ENCODE peak calls at places on chromosomes 4 and X, in four cellular contexts. B is PC-3, I is fibroblast of the aortic adventitia, X is AG09319. Q is an unnamed sample.

GRCh38 chr4:2364654-2365053 is 53.8 kb downstream of the ZFYVE28 start:
- DNase-seq in B (peak), I (peak), X (peak), Q (peak)

GRCh38 chr4:79297029-79297428 is 28.8 kb downstream of the NAA11 start:
- DNase-seq in B (no peak), I (no peak), X (no peak), Q (no peak)

GRCh38 chr4:127643791-127644190 is 11.0 kb downstream of the INTU start:
- DNase-seq in B (no peak), I (no peak), X (no peak), Q (no peak)

GRCh38 chrX:52082578-52082977 is 13.6 kb upstream of the MAGED4B start:
- DNase-seq in B (peak), I (peak), X (no peak), Q (no peak)

GRCh38 chrX:16204538-16204937 is 37.3 kb downstream of the MAGEB17 start:
- DNase-seq in B (no peak), I (no peak), X (no peak), Q (no peak)

GRCh38 chr4:8672486-8672885 is 79.9 kb downstream of the CPZ start:
- DNase-seq in B (no peak), I (no peak), X (no peak), Q (no peak)

GRCh38 chr4:138834029-138834428 is 181.6 kb upstream of the NOCT start:
- DNase-seq in B (no peak), I (no peak), X (no peak), Q (no peak)

GRCh38 chr4:78481180-78481579 is 70.4 kb upstream of the ANXA3 start:
- DNase-seq in B (no peak), I (peak), X (peak), Q (no peak)

GRCh38 chrX:47815901-47816845 is 20.5 kb upstream of the ZNF81 start:
- DNase-seq in B (no peak), I (peak), X (no peak), Q (no peak)

GRCh38 chrX:255923-256331 is 25.3 kb upstream of the PLCXD1 start:
- DNase-seq in B (no peak), I (no peak), X (no peak), Q (no peak)

GRCh38 chrX:138018145-138018799 is 452.3 kb downstream of the ZIC3 start:
- DNase-seq in B (peak), I (no peak), X (no peak), Q (no peak)

GRCh38 chrX:120672389-120672788 is 42.5 kb upstream of the C1GALT1C1 start:
- DNase-seq in B (peak), I (peak), X (peak), Q (no peak)

GRCh38 chr4:186765138-186765537 is 41.5 kb upstream of the FAT1 start:
- DNase-seq in B (no peak), I (peak), X (no peak), Q (no peak)

GRCh38 chr4:11817088-11817487 is 388.4 kb upstream of the HS3ST1 start:
- DNase-seq in B (no peak), I (peak), X (no peak), Q (no peak)

GRCh38 chrX:1300449-1300848 is 31.8 kb downstream of the CSF2RA start:
- DNase-seq in B (no peak), I (no peak), X (no peak), Q (no peak)

GRCh38 chr4:38365748-38366310 is 298.2 kb upstream of the KLF3 start:
- DNase-seq in B (no peak), I (no peak), X (no peak), Q (no peak)

GRCh38 chr4:80331693-80332092 is 3.8 kb upstream of the CFAP299 start:
- DNase-seq in B (no peak), I (no peak), X (no peak), Q (no peak)

GRCh38 chr4:140875751-140876389 is 119.7 kb upstream of the TBC1D9 start:
- DNase-seq in B (no peak), I (no peak), X (no peak), Q (no peak)

GRCh38 chr4:11585506-11585905 is 156.8 kb upstream of the HS3ST1 start:
- DNase-seq in B (peak), I (peak), X (no peak), Q (no peak)

GRCh38 chr4:155569471-155569870 is 97.2 kb upstream of the GUCY1A1 start:
- DNase-seq in B (no peak), I (no peak), X (no peak), Q (no peak)

GRCh38 chr4:3193531-3194203 is 55.3 kb upstream of the MSANTD1 start:
- DNase-seq in B (peak), I (peak), X (no peak), Q (no peak)

GRCh38 chr4:134189480-134189879 is 12.1 kb downstream of the PABPC4L start:
- DNase-seq in B (no peak), I (no peak), X (no peak), Q (no peak)

GRCh38 chr4:155950461-155950860 is 3.2 kb downstream of the CTSO start:
- DNase-seq in B (no peak), I (no peak), X (no peak), Q (no peak)

GRCh38 chr4:52376107-52376704 is 282.9 kb downstream of the USP46 start:
- DNase-seq in B (peak), I (peak), X (peak), Q (peak)

GRCh38 chr4:4388418-4388817 is 1.5 kb downstream of the NSG1 start:
- DNase-seq in B (no peak), I (no peak), X (no peak), Q (no peak)

GRCh38 chrX:44674906-44675305 is 132.2 kb upstream of the FUNDC1 start:
- DNase-seq in B (no peak), I (no peak), X (no peak), Q (no peak)

GRCh38 chrX:105552395-105552794 is 269.9 kb upstream of the NRK start:
- DNase-seq in B (peak), I (peak), X (no peak), Q (no peak)
- TF ChIP-seq CTCF in B (peak), I (peak), X (no peak), Q (no peak)

DNA sequence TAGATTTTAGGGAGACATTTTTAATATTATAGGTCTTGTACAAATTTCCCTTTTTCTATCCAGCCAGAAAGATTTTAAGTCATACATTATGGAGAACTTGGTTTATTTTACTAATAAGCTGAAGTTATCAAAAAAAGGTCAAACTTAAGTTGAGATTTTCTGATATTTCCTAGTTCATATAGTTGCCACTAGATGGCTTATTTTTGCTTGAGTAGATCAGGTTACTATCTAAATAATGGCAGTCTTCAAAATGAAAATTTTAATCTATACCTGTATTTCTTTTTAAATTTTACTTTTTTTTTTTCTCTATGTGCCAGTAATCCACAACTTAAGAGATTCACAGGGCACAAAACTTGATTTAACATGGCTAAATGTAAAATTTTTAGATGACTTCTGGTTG is 52.3 kb downstream of the USP9X start:
- DNase-seq in B (peak), I (peak), X (no peak), Q (no peak)
- TF ChIP-seq CTCF in B (peak), I (peak), X (peak), Q (peak)

GRCh38 chr4:16582036-16582435 is 316.4 kb downstream of the LDB2 start:
- DNase-seq in B (peak), I (no peak), X (no peak), Q (no peak)

GRCh38 chr4:16583764-16584163 is 314.7 kb downstream of the LDB2 start:
- DNase-seq in B (peak), I (no peak), X (no peak), Q (no peak)

GRCh38 chr4:16581117-16581516 is 317.3 kb downstream of the LDB2 start:
- DNase-seq in B (no peak), I (no peak), X (no peak), Q (no peak)

GRCh38 chr4:16585053-16585452 is 313.4 kb downstream of the LDB2 start:
- DNase-seq in B (no peak), I (no peak), X (no peak), Q (no peak)

GRCh38 chr4:16582526-16582925 is 315.9 kb downstream of the LDB2 start:
- DNase-seq in B (no peak), I (no peak), X (no peak), Q (peak)
- TF ChIP-seq CTCF in B (peak), I (no peak), X (peak), Q (no peak)

DNA sequence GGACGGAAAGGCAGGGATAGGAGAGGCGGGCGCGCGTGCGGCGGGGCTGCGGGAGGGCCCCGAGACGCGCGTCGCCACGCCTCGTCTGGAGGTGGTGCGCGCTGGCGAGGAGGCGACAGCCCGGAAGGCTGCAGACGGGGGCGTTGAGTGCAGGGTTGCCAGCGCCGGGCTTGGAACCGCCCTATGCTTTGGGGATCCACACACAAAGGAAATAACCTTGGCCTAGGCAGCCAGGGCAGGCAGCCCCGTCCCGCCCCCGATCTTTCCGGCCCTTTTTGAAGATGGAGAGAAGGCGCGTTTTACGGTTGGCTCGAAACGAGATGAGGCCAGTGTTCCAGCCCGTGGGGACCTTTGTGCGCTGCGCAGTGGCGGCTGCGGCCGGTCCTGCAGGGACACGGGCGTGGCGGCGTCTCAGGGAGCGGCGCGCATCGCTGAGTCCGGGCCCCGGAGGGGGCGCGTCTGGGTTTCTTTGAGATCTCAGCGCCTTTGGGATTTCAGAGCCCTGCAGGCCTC is 50.8 kb upstream of the TRIM2 start:
- DNase-seq in B (peak), I (peak), X (no peak), Q (peak)
- TF ChIP-seq CTCF in B (no peak), I (no peak), X (no peak), Q (no peak)

GRCh38 chr4:86653237-86653865 is 59.2 kb downstream of the PTPN13 start:
- DNase-seq in B (peak), I (no peak), X (no peak), Q (peak)
- TF ChIP-seq CTCF in B (peak), I (peak), X (peak), Q (peak)

GRCh38 chrX:68018248-68019203 is 414.8 kb downstream of the OPHN1 start:
- DNase-seq in B (peak), I (peak), X (no peak), Q (peak)
- TF ChIP-seq CTCF in B (peak), I (peak), X (peak), Q (no peak)

GRCh38 chr4:39660757-39661156 is 22.1 kb upstream of the SMIM14 start:
- DNase-seq in B (no peak), I (no peak), X (no peak), Q (no peak)
- TF ChIP-seq CTCF in B (no peak), I (no peak), X (no peak), Q (no peak)